ENCODE peak calls at places on chromosomes 12 and 14, in five cellular contexts. One of them, this sample, is unnamed.

GRCh38 chr12:116133609-116134214 is 143.8 kb downstream of the MED13L start:
- DNase-seq in CD8-positive, alpha-beta T cell: no peak
- DNase-seq in ovary: no peak
- DNase-seq in left ventricle myocardium inferior: no peak
- DNase-seq in A673: peak; percentile 42
- DNase-seq in this sample: no peak

GRCh38 chr12:6188954-6189353 is 11.2 kb upstream of the CD9 start:
- DNase-seq in CD8-positive, alpha-beta T cell: no peak
- DNase-seq in ovary: no peak
- DNase-seq in left ventricle myocardium inferior: no peak
- DNase-seq in A673: no peak
- DNase-seq in this sample: no peak

GRCh38 chr14:104687601-104688504 is 1.6 kb upstream of the INF2 start:
- DNase-seq in CD8-positive, alpha-beta T cell: no peak
- DNase-seq in ovary: peak; percentile 84
- DNase-seq in left ventricle myocardium inferior: peak; percentile 87
- DNase-seq in A673: no peak
- DNase-seq in this sample: no peak

GRCh38 chr14:76386922-76387782 is 11.2 kb downstream of the ESRRB start:
- DNase-seq in CD8-positive, alpha-beta T cell: peak; percentile 65
- DNase-seq in ovary: peak; percentile 51
- DNase-seq in left ventricle myocardium inferior: peak; percentile 47
- DNase-seq in A673: peak; percentile 86
- DNase-seq in this sample: peak; percentile 42

GRCh38 chr14:69506241-69506595 is 21.7 kb downstream of the PLEKHD1 start:
- DNase-seq in CD8-positive, alpha-beta T cell: no peak
- DNase-seq in ovary: no peak
- DNase-seq in left ventricle myocardium inferior: no peak
- DNase-seq in A673: no peak
- DNase-seq in this sample: no peak

GRCh38 chr14:35261774-35262173 is 30.4 kb upstream of the PSMA6 start:
- DNase-seq in CD8-positive, alpha-beta T cell: no peak
- DNase-seq in ovary: no peak
- DNase-seq in left ventricle myocardium inferior: no peak
- DNase-seq in A673: no peak
- DNase-seq in this sample: no peak

GRCh38 chr12:89636054-89636775 is 72.4 kb downstream of the ATP2B1 start:
- DNase-seq in CD8-positive, alpha-beta T cell: no peak
- DNase-seq in ovary: no peak
- DNase-seq in left ventricle myocardium inferior: no peak
- DNase-seq in A673: no peak
- DNase-seq in this sample: no peak

GRCh38 chr14:56896231-56896630 is 86.0 kb upstream of the OTX2 start:
- DNase-seq in CD8-positive, alpha-beta T cell: no peak
- DNase-seq in ovary: no peak
- DNase-seq in left ventricle myocardium inferior: no peak
- DNase-seq in A673: no peak
- DNase-seq in this sample: no peak

GRCh38 chr12:79402626-79403025 is 288.1 kb downstream of the PAWR start:
- DNase-seq in CD8-positive, alpha-beta T cell: no peak
- DNase-seq in ovary: no peak
- DNase-seq in left ventricle myocardium inferior: no peak
- DNase-seq in A673: no peak
- DNase-seq in this sample: no peak

GRCh38 chr14:74642011-74642410 is 30.0 kb upstream of the LTBP2 start:
- DNase-seq in CD8-positive, alpha-beta T cell: no peak
- DNase-seq in ovary: no peak
- DNase-seq in left ventricle myocardium inferior: peak; percentile 49
- DNase-seq in A673: no peak
- DNase-seq in this sample: no peak

DNA sequence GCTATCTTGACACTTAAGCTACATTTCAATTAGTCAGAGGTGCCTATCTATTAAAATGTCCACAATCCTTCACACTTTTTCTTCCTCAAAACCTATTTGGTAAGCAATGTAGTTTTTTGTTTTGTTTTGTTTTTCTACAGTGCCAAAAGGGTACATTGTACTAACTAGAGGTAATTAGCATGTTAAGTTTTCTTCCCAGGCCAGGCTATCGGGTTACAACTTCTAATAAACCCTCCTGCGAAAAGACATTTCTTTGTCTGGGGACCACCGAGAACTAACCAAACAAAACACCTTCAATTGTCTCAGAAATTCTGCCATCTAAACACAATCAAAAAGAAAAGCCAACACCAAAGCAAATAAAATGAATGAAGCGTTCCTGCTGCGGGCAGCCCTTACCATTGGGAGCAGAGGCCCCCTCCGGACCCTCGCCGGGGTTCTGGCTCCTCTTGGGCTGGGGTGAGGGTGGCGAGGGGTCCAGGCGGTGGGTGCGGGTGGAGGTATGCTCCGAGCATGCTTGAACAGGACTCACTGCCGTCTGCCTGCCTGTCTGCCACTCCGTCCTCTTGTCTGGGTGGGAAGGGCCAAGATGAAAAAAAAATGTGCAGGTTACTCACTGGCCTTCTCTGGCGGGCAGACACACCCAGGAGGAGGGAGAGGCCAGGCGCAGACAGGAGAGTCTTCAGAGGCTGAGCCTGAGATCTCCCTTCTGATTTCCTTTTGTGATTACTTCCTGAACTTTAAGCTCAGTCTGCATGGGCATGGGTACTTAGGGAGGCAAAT is 76.3 kb downstream of the STON2 start:
- DNase-seq in CD8-positive, alpha-beta T cell: no peak
- DNase-seq in ovary: no peak
- DNase-seq in left ventricle myocardium inferior: no peak
- DNase-seq in A673: no peak
- DNase-seq in this sample: no peak
- H3K27ac ChIP-seq in CD8-positive, alpha-beta T cell: no peak overlapping the region
- H3K27ac ChIP-seq in ovary: no peak overlapping the region
- H3K27ac ChIP-seq in left ventricle myocardium inferior: no peak overlapping the region
- H3K27ac ChIP-seq in A673: no peak overlapping the region
- H3K27ac ChIP-seq in this sample: no peak overlapping the region

GRCh38 chr12:4279120-4279690 is 5.6 kb downstream of the CCND2 start:
- DNase-seq in CD8-positive, alpha-beta T cell: no peak
- DNase-seq in ovary: no peak
- DNase-seq in left ventricle myocardium inferior: no peak
- DNase-seq in A673: no peak
- DNase-seq in this sample: no peak

GRCh38 chr12:4282892-4283511 is 9.4 kb downstream of the CCND2 start:
- DNase-seq in CD8-positive, alpha-beta T cell: no peak
- DNase-seq in ovary: no peak
- DNase-seq in left ventricle myocardium inferior: no peak
- DNase-seq in A673: no peak
- DNase-seq in this sample: no peak

GRCh38 chr12:4282103-4282891 is 8.7 kb downstream of the CCND2 start:
- DNase-seq in CD8-positive, alpha-beta T cell: no peak
- DNase-seq in ovary: no peak
- DNase-seq in left ventricle myocardium inferior: no peak
- DNase-seq in A673: no peak
- DNase-seq in this sample: no peak

GRCh38 chr12:4280351-4281163 is 7.0 kb downstream of the CCND2 start:
- DNase-seq in CD8-positive, alpha-beta T cell: no peak
- DNase-seq in ovary: peak; percentile 67
- DNase-seq in left ventricle myocardium inferior: peak; percentile 81
- DNase-seq in A673: no peak
- DNase-seq in this sample: no peak

DNA sequence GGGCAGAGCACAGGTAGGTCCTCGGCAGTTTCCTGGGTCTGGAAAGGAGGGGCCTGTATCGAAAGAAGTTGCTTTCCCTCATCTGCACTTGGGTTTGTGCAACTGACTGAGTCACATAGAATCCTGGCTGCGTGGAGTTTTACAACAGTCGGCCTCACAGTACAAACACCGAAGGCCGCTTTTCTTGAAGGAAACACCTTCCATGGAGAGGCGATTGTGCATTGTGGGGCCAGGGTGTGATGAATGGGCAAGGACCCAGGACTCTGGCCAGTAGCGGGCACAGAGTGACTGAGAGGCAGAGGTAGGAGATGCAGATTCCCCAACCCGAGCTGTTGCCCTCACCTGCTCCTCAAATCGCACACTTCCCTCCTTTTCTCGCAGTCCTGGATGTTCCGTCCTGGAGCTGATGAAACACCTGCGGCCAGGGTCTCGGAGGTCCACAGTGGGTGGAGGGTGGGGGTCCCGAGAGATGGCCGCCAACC is 7.7 kb downstream of the CCND2 start:
- DNase-seq in CD8-positive, alpha-beta T cell: no peak
- DNase-seq in ovary: no peak
- DNase-seq in left ventricle myocardium inferior: no peak
- DNase-seq in A673: no peak
- DNase-seq in this sample: no peak
- H3K27ac ChIP-seq in CD8-positive, alpha-beta T cell: no peak overlapping the region
- H3K27ac ChIP-seq in ovary: no peak overlapping the region
- H3K27ac ChIP-seq in left ventricle myocardium inferior: peak overlapping the region; percentile 97
- H3K27ac ChIP-seq in A673: no peak overlapping the region
- H3K27ac ChIP-seq in this sample: no peak overlapping the region

DNA sequence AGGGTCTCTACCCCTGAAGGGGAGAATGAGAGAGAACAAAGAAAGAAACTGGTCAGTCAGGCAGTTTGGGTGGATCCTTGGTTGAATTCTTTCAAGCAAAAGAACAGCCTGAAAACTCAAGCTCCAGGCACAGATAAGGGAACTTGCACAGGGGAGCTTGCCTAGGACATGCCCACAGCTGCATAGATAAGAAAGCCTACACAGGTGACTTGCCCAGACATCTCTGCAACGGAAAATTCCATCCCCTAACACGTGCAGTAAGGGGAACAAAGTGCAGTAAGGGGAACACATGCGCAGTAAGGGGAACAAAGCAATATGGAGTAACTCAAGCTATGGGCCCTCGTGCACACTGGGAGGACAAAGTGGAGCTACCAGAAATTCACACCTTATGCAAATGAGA is 540.1 kb upstream of the MIS18BP1 start:
- DNase-seq in CD8-positive, alpha-beta T cell: no peak
- DNase-seq in ovary: no peak
- DNase-seq in left ventricle myocardium inferior: no peak
- DNase-seq in A673: no peak
- DNase-seq in this sample: no peak
- H3K27ac ChIP-seq in CD8-positive, alpha-beta T cell: no peak overlapping the region
- H3K27ac ChIP-seq in ovary: no peak overlapping the region
- H3K27ac ChIP-seq in left ventricle myocardium inferior: no peak overlapping the region
- H3K27ac ChIP-seq in A673: no peak overlapping the region
- H3K27ac ChIP-seq in this sample: no peak overlapping the region

DNA sequence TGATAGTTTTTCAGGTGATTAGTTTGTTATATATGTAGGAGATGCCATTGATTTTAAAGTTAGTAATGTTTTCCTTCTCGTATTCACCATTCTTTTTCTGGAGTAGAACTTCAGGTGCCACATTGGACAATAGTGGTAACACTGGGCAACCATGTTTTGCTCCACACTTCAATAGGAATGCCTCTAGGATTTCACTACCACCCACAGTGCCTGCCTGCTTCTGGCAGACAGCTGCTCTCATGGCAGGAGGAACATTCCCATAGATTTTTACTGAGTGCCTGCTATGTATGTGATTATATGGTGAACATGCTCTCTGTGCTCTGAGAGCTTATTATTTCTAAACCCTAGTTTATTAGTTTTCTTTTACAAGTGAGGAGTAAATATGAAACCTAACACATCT is 53.7 kb downstream of the GCH1 start:
- DNase-seq in CD8-positive, alpha-beta T cell: no peak
- DNase-seq in ovary: no peak
- DNase-seq in left ventricle myocardium inferior: no peak
- DNase-seq in A673: no peak
- DNase-seq in this sample: no peak
- H3K27ac ChIP-seq in CD8-positive, alpha-beta T cell: no peak overlapping the region
- H3K27ac ChIP-seq in ovary: no peak overlapping the region
- H3K27ac ChIP-seq in left ventricle myocardium inferior: no peak overlapping the region
- H3K27ac ChIP-seq in A673: no peak overlapping the region
- H3K27ac ChIP-seq in this sample: no peak overlapping the region

GRCh38 chr12:119156401-119156800 is 22.3 kb upstream of the HSPB8 start:
- DNase-seq in CD8-positive, alpha-beta T cell: no peak
- DNase-seq in ovary: no peak
- DNase-seq in left ventricle myocardium inferior: no peak
- DNase-seq in A673: no peak
- DNase-seq in this sample: no peak
- H3K27ac ChIP-seq in CD8-positive, alpha-beta T cell: no peak overlapping the region
- H3K27ac ChIP-seq in ovary: no peak overlapping the region
- H3K27ac ChIP-seq in left ventricle myocardium inferior: peak overlapping the region; percentile 88
- H3K27ac ChIP-seq in A673: no peak overlapping the region
- H3K27ac ChIP-seq in this sample: no peak overlapping the region